ENCODE peak calls at places on chromosomes 2 and 18, in four cellular contexts. B is CD4-positive, alpha-beta T cell; T is cardiac fibroblast; V is astrocyte of the cerebellum. U is an unnamed sample.
A peak's percentile ranks its signal among the peaks of the same experiment; 100 is the strongest.

GRCh38 chr2:197464180-197464579 is 10.8 kb downstream of the COQ10B start:
- DNase-seq in B (no peak), T (peak; percentile 36), V (peak; percentile 24), U (no peak)

GRCh38 chr2:69147841-69148533 is 135.0 kb downstream of the ANTXR1 start:
- DNase-seq in B (no peak), T (no peak), V (no peak), U (no peak)

GRCh38 chr2:189302274-189302948 is 122.8 kb upstream of the COL5A2 start:
- DNase-seq in B (no peak), T (peak; percentile 49), V (no peak), U (no peak)

GRCh38 chr2:194697439-194697838 is 959.6 kb upstream of the SLC39A10 start:
- DNase-seq in B (no peak), T (no peak), V (no peak), U (no peak)

GRCh38 chr18:70373062-70373519 is 84.2 kb downstream of the SOCS6 start:
- DNase-seq in B (no peak), T (peak; percentile 94), V (peak; percentile 53), U (no peak)

GRCh38 chr2:98297817-98298684 is 48.2 kb upstream of the CNGA3 start:
- DNase-seq in B (no peak), T (no peak), V (no peak), U (no peak)

GRCh38 chr2:20217041-20217970 is 7.6 kb downstream of the SDC1 start:
- DNase-seq in B (no peak), T (no peak), V (no peak), U (no peak)

GRCh38 chr18:711693-712400 is 583 bp downstream of the ENOSF1 start:
- DNase-seq in B (peak; percentile 59), T (peak; percentile 92), V (peak; percentile 69), U (peak; percentile 19)

GRCh38 chr2:232538671-232539070 is 821 bp upstream of the CHRNG start:
- DNase-seq in B (no peak), T (no peak), V (no peak), U (no peak)

GRCh38 chr18:63040788-63041410 is 278.7 kb downstream of the BCL2 start:
- DNase-seq in B (no peak), T (no peak), V (no peak), U (no peak)

GRCh38 chr2:161217597-161218185 is 57.5 kb downstream of the TANK start:
- DNase-seq in B (no peak), T (no peak), V (no peak), U (no peak)

GRCh38 chr2:131040661-131041401 is 52.4 kb downstream of the FAM168B start:
- DNase-seq in B (no peak), T (peak; percentile 38), V (no peak), U (no peak)

GRCh38 chr2:111986116-111986900 is 68.8 kb upstream of the TMEM87B start:
- DNase-seq in B (no peak), T (no peak), V (no peak), U (peak; percentile 25)

GRCh38 chr2:237411683-237412349 is 2.1 kb downstream of the COL6A3 start:
- DNase-seq in B (no peak), T (peak; percentile 66), V (no peak), U (no peak)

GRCh38 chr2:161250864-161251436 is 57.3 kb upstream of the PSMD14 start:
- DNase-seq in B (no peak), T (peak; percentile 66), V (peak; percentile 32), U (no peak)

GRCh38 chr2:52181080-52181479 is 1149.1 kb upstream of the NRXN1 start:
- DNase-seq in B (no peak), T (no peak), V (no peak), U (no peak)

GRCh38 chr2:136060401-136060940 is 57.5 kb downstream of the CXCR4 start:
- DNase-seq in B (no peak), T (no peak), V (no peak), U (no peak)

GRCh38 chr2:169619946-169620345 is 35.8 kb downstream of the PPIG start:
- DNase-seq in B (no peak), T (no peak), V (peak; percentile 56), U (no peak)

GRCh38 chr2:68172990-68173715 is 15.5 kb downstream of the PNO1 start:
- DNase-seq in B (no peak), T (no peak), V (no peak), U (no peak)

GRCh38 chr18:71194438-71194837 is 905.6 kb downstream of the SOCS6 start:
- DNase-seq in B (no peak), T (no peak), V (no peak), U (no peak)

GRCh38 chr18:79418642-79419041 is 22.9 kb downstream of the NFATC1 start:
- DNase-seq in B (no peak), T (no peak), V (no peak), U (no peak)

GRCh38 chr18:49613141-49613641 is 51.3 kb downstream of the LIPG start:
- DNase-seq in B (no peak), T (no peak), V (peak; percentile 56), U (no peak)

GRCh38 chr18:55100817-55101457 is 141.7 kb upstream of the CCDC68 start:
- DNase-seq in B (no peak), T (peak; percentile 65), V (no peak), U (no peak)

GRCh38 chr18:79972720-79973119 is 8.3 kb downstream of the HSBP1L1 start:
- DNase-seq in B (no peak), T (no peak), V (no peak), U (no peak)

GRCh38 chr18:46236156-46236555 is 132.0 kb downstream of the HAUS1 start:
- DNase-seq in B (no peak), T (no peak), V (no peak), U (no peak)

GRCh38 chr2:240601061-240601830 is 14.7 kb downstream of the CAPN10 start:
- DNase-seq in B (no peak), T (no peak), V (no peak), U (no peak)

GRCh38 chr2:34025196-34025595 is 426.1 kb upstream of the FAM98A start:
- DNase-seq in B (no peak), T (no peak), V (no peak), U (no peak)

GRCh38 chr2:36358317-36358659 is 2.7 kb downstream of the CRIM1 start:
- DNase-seq in B (no peak), T (peak; percentile 84), V (no peak), U (no peak)

GRCh38 chr2:121640380-121641326 is 8.6 kb downstream of the CLASP1 start:
- DNase-seq in B (no peak), T (no peak), V (no peak), U (no peak)

GRCh38 chr2:141411419-141411818 is 719.4 kb downstream of the LRP1B start:
- DNase-seq in B (no peak), T (no peak), V (no peak), U (no peak)

GRCh38 chr2:72993147-72993546 is 75.8 kb downstream of the EMX1 start:
- DNase-seq in B (peak; percentile 43), T (peak; percentile 54), V (no peak), U (peak; percentile 67)

GRCh38 chr18:8091042-8091441 is 518.2 kb upstream of the RAB12 start:
- DNase-seq in B (no peak), T (peak; percentile 63), V (no peak), U (no peak)

GRCh38 chr18:36620801-36621200 is 208.0 kb downstream of the TPGS2 start:
- DNase-seq in B (no peak), T (peak; percentile 14), V (no peak), U (no peak)

GRCh38 chr2:237857791-237858190 is 1.6 kb upstream of the RAMP1 start:
- DNase-seq in B (no peak), T (no peak), V (no peak), U (no peak)

GRCh38 chr18:23099621-23100020 is 35.7 kb upstream of the CABLES1 start:
- DNase-seq in B (no peak), T (no peak), V (no peak), U (no peak)

GRCh38 chr2:219460424-219460926 is 25.8 kb downstream of the SPEG start:
- DNase-seq in B (no peak), T (peak; percentile 43), V (no peak), U (peak; percentile 59)

DNA sequence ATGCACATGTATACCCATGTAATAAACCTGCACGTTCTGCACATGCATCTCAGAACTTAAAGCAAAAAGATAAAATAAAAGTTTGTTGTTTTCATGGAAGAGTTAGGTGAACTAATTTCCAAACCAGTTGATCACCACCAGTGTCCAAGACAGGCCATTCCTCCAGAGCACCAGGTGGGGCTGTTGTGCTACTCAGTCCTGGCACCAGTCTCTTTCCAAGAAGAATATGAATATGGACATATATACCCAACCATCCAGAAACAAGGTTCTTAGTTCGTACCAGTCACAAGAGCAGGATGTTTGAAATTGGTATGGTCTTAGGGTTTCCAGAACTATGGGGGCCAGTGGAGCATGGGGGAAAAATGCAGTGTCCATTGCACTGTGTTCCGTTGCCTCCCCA is 17.2 kb upstream of the TNP1 start:
- DNase-seq in B (no peak), T (peak; percentile 13), V (no peak), U (no peak)
- TF ChIP-seq CTCF in B (no peak), T (peak; percentile 15), V (no peak), U (no peak)

GRCh38 chr18:41665210-41665609 is 289.8 kb upstream of the PIK3C3 start:
- DNase-seq in B (no peak), T (no peak), V (no peak), U (no peak)

GRCh38 chr18:41660654-41661053 is 294.4 kb upstream of the PIK3C3 start:
- DNase-seq in B (no peak), T (peak; percentile 26), V (no peak), U (no peak)

DNA sequence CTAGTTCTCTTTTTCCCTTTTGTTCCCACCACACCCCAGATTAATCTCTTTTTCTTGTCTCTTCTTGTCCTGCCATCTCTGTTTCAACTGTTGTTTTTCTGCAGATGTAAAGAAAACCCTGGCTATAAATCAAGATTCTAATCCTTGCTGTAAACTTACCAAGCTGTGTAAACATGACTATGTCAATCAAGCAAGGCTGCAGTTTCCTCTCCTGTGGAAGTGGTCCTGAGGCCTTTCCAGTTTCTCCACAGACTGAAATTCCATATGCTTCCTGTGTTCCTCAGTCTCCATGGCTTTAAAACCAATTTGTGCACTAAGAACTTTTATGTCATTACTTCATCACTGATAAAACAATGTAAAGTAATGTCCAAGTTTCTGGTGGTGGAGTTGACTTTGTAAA is 288.8 kb upstream of the PIK3C3 start:
- DNase-seq in B (no peak), T (no peak), V (no peak), U (no peak)
- TF ChIP-seq CTCF in B (no peak), T (no peak), V (no peak), U (no peak)

DNA sequence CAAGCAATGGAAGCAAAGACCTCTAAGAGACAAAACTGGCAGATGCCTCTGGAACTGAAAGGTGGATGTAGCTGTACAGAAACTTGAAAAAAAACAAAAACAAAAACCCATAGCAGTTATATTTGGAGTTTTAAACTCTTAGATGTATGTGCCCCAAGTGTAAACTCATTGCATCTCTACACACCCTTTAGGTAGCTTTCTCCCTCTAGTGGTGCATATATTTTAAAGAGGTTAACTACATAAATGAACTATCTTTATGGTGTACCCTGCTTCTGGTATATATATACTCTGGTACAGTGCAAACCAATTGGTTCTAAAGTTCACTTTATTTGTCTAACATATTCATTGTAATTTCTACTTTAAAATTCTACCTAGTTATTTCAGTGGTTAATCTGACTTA is 518.2 kb downstream of the NRXN1 start:
- DNase-seq in B (no peak), T (no peak), V (no peak), U (no peak)
- TF ChIP-seq CTCF in B (no peak), T (no peak), V (no peak), U (peak; percentile 30)

GRCh38 chr2:71064754-71065621 is 3.5 kb upstream of the NAGK start:
- DNase-seq in B (no peak), T (no peak), V (no peak), U (no peak)

GRCh38 chr2:71068218-71069035 is at the start of gene NAGK:
- DNase-seq in B (peak; percentile 96), T (peak; percentile 96), V (peak; percentile 91), U (peak; percentile 90)

GRCh38 chr2:71066856-71067255 is 1.6 kb upstream of the NAGK start:
- DNase-seq in B (no peak), T (no peak), V (no peak), U (no peak)

GRCh38 chr2:71069376-71069775 is 928 bp downstream of the NAGK start:
- DNase-seq in B (no peak), T (peak; percentile 58), V (no peak), U (no peak)

GRCh38 chr2:71067567-71068217 is 756 bp upstream of the NAGK start:
- DNase-seq in B (no peak), T (no peak), V (no peak), U (no peak)
- TF ChIP-seq CTCF in B (no peak), T (peak; percentile 4), V (no peak), U (no peak)

U was measured in neural crest cell.